ENCODE peak calls at places on chromosomes 11 and 22, in seven cellular contexts. Y is mesenchymal stem cell, B is IMR-90, R is H9, S is H1, F is trophoblast cell, I is mesendoderm. Q is an unnamed sample.

GRCh38 chr11:43868852-43869567 is 11.6 kb upstream of the ALKBH3 start:
- DNase-seq in Y (peak; percentile 95), B (peak; percentile 80), R (no peak), S (no peak), F (no peak), I (no peak), Q (no peak)

GRCh38 chr11:32897103-32897502 is 4.5 kb downstream of the QSER1 start:
- DNase-seq in Y (no peak), B (no peak), R (no peak), S (peak; percentile 2), F (no peak), I (no peak), Q (no peak)

GRCh38 chr11:120146413-120147093 is 8.6 kb upstream of the TRIM29 start:
- DNase-seq in Y (no peak), B (no peak), R (no peak), S (no peak), F (no peak), I (no peak), Q (no peak)

GRCh38 chr22:37483594-37484114 is 2.5 kb downstream of the MFNG start:
- DNase-seq in Y (peak; percentile 58), B (no peak), R (no peak), S (no peak), F (no peak), I (no peak), Q (no peak)

GRCh38 chr22:44369916-44370804 is 57.4 kb upstream of the SHISAL1 start:
- DNase-seq in Y (no peak), B (no peak), R (no peak), S (no peak), F (no peak), I (no peak), Q (no peak)

GRCh38 chr22:36569999-36570398 is 41.0 kb upstream of the EIF3D start:
- DNase-seq in Y (no peak), B (peak; percentile 27), R (peak; percentile 83), S (peak; percentile 79), F (peak; percentile 13), I (peak; percentile 80), Q (peak; percentile 21)

GRCh38 chr11:38392176-38392575 is 1794.1 kb upstream of the RAG2 start:
- DNase-seq in Y (no peak), B (no peak), R (no peak), S (no peak), F (no peak), I (peak; percentile 45), Q (no peak)

GRCh38 chr11:911031-911889 is 650 bp upstream of the CHID1 start:
- DNase-seq in Y (peak; percentile 75), B (peak; percentile 64), R (peak; percentile 60), S (no peak), F (no peak), I (peak; percentile 63), Q (no peak)

GRCh38 chr22:42717197-42717967 is 3.3 kb downstream of the A4GALT start:
- DNase-seq in Y (peak; percentile 32), B (no peak), R (peak; percentile 88), S (no peak), F (peak; percentile 76), I (peak; percentile 91), Q (no peak)

GRCh38 chr11:95835768-95836488 is 45.6 kb downstream of the CEP57 start:
- DNase-seq in Y (peak; percentile 93), B (peak; percentile 96), R (peak; percentile 64), S (peak; percentile 55), F (peak; percentile 79), I (peak; percentile 90), Q (peak; percentile 72)

GRCh38 chr22:37258005-37258790 is 14.1 kb upstream of the RAC2 start:
- DNase-seq in Y (no peak), B (peak; percentile 38), R (peak; percentile 43), S (no peak), F (no peak), I (no peak), Q (no peak)

GRCh38 chr11:66336234-66337102 is at the start of gene RIN1:
- DNase-seq in Y (peak; percentile 100), B (peak; percentile 99), R (peak; percentile 84), S (peak; percentile 77), F (peak; percentile 44), I (peak; percentile 94), Q (no peak)

GRCh38 chr22:41425704-41426365 is 20.8 kb downstream of the TOB2 start:
- DNase-seq in Y (no peak), B (no peak), R (no peak), S (no peak), F (no peak), I (no peak), Q (no peak)

GRCh38 chr22:25827415-25827814 is 85.4 kb downstream of the MYO18B start:
- DNase-seq in Y (no peak), B (no peak), R (no peak), S (no peak), F (no peak), I (no peak), Q (peak; percentile 8)

GRCh38 chr11:27124514-27125264 is 84.1 kb downstream of the BBOX1 start:
- DNase-seq in Y (peak; percentile 53), B (peak; percentile 42), R (no peak), S (no peak), F (no peak), I (peak; percentile 8), Q (no peak)

GRCh38 chr11:124814739-124815138 is 14.5 kb upstream of the MSANTD2 start:
- DNase-seq in Y (no peak), B (no peak), R (no peak), S (no peak), F (no peak), I (no peak), Q (no peak)
- H3K23ac ChIP-seq in Y (no peak overlapping the region), B (no peak overlapping the region), R (no peak overlapping the region), S (no peak overlapping the region), F (no peak overlapping the region), I (no peak overlapping the region), Q (no peak overlapping the region)

DNA sequence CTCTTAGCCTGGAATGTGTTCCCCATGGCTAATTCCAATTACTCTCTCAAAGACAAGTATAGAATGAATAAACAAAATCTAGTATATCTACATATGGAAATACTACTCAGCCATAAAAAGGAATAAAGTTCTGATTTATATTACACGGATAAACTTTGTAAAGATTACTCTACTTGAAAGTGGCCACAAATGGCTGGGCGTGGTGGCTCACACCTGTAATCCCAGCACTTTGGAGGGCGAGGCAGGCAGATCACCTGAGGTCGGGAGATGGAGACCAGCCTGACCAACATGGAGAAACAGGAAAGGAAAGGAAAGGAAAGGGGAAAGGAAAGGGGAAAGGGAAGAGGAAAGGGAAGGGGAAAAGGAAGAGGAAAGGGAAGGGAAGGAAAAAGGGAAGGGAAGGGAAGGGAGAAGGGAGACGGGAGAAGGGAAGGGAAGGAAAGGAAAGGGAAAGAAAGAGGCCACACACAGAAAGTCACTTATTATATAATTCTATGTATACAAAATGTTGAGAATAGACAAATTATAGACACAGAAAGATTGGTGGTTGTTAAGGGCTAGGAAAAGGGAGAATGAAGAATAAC is 90.7 kb upstream of the CLNS1A start:
- DNase-seq in Y (no peak), B (no peak), R (no peak), S (no peak), F (no peak), I (no peak), Q (no peak)
- H3K4ac ChIP-seq in Y (no peak overlapping the region), B (no peak overlapping the region), R (no peak overlapping the region), S (no peak overlapping the region), F (no peak overlapping the region), I (no peak overlapping the region), Q (no peak overlapping the region)

GRCh38 chr11:105613183-105613582 is 3.3 kb downstream of the GRIA4 start:
- DNase-seq in Y (no peak), B (no peak), R (no peak), S (no peak), F (no peak), I (no peak), Q (no peak)

GRCh38 chr11:105611837-105612480 is 2.1 kb downstream of the GRIA4 start:
- DNase-seq in Y (peak; percentile 13), B (no peak), R (no peak), S (no peak), F (no peak), I (peak; percentile 31), Q (no peak)

GRCh38 chr11:105611414-105611813 is 1.5 kb downstream of the GRIA4 start:
- DNase-seq in Y (peak; percentile 16), B (no peak), R (no peak), S (no peak), F (no peak), I (peak; percentile 4), Q (no peak)

GRCh38 chr11:105610796-105611361 is 1.0 kb downstream of the GRIA4 start:
- DNase-seq in Y (no peak), B (no peak), R (no peak), S (no peak), F (no peak), I (peak; percentile 8), Q (no peak)

GRCh38 chr11:105612766-105613165 is 2.9 kb downstream of the GRIA4 start:
- DNase-seq in Y (peak; percentile 23), B (no peak), R (no peak), S (no peak), F (no peak), I (no peak), Q (no peak)
- H2BK120ac ChIP-seq in Y (no peak overlapping the region), B (no peak overlapping the region), R (no peak overlapping the region), S (peak overlapping the region; percentile 29), F (no peak overlapping the region), I (no peak overlapping the region), Q (no peak overlapping the region)

GRCh38 chr11:8225589-8226036 is 38.1 kb downstream of the LMO1 start:
- DNase-seq in Y (peak; percentile 67), B (peak; percentile 52), R (peak; percentile 90), S (peak; percentile 98), F (peak; percentile 47), I (peak; percentile 82), Q (peak; percentile 86)

GRCh38 chr11:8223513-8223899 is 40.2 kb downstream of the LMO1 start:
- DNase-seq in Y (no peak), B (peak; percentile 11), R (no peak), S (no peak), F (peak; percentile 23), I (no peak), Q (no peak)

GRCh38 chr11:8222820-8223512 is 40.7 kb downstream of the LMO1 start:
- DNase-seq in Y (no peak), B (no peak), R (no peak), S (no peak), F (peak; percentile 42), I (no peak), Q (no peak)

GRCh38 chr11:8224161-8224591 is 39.5 kb downstream of the LMO1 start:
- DNase-seq in Y (no peak), B (no peak), R (no peak), S (no peak), F (no peak), I (no peak), Q (no peak)

DNA sequence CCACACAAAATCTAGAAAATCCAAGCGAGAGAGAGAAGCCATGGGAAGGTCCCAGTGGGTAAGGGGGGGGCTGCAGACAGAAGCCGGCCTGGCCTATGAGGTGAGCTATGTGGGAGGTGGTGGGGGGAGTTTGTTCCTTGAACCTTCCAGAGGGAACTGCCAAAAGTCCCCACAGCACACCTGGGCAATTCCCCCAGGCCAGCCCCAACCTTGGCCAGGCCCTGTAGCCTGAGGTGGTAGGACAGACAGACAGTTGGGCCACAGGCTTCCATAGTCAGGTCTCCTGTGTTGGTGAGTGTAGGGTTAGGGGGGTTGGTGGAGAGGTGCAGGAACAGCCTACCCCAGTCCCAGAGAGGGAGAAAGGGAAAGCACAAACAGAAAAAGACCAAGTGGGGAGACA is 39.0 kb downstream of the LMO1 start:
- DNase-seq in Y (no peak), B (no peak), R (no peak), S (no peak), F (no peak), I (no peak), Q (no peak)
- H3K23ac ChIP-seq in Y (no peak overlapping the region), B (no peak overlapping the region), R (no peak overlapping the region), S (no peak overlapping the region), F (no peak overlapping the region), I (no peak overlapping the region), Q (no peak overlapping the region)